ENCODE peak calls at places on chromosomes 7 and 10, in eight cellular contexts. Z is colonic mucosa; H is tibial nerve; C is SJSA1; G is CD4-positive, alpha-beta memory T cell; Y is CD8-positive, alpha-beta memory T cell; T is left ventricle myocardium inferior; P is effector memory CD4-positive, alpha-beta T cell. J is an unnamed sample.

GRCh38 chr10:79186742-79187544 is 118.2 kb downstream of the ZMIZ1 start:
- DNase-seq in Z (no peak), H (no peak), C (no peak), G (no peak), Y (no peak), T (no peak), P (no peak), J (no peak)

GRCh38 chr7:129225206-129225930 is 538 bp downstream of the AHCYL2 start:
- DNase-seq in Z (peak; percentile 65), H (peak; percentile 31), C (no peak), G (no peak), Y (peak; percentile 72), T (peak; percentile 47), P (peak; percentile 35), J (peak; percentile 68)

GRCh38 chr10:79052311-79053080 is 16.3 kb upstream of the ZMIZ1 start:
- DNase-seq in Z (peak; percentile 17), H (no peak), C (no peak), G (peak; percentile 34), Y (peak; percentile 43), T (peak; percentile 4), P (no peak), J (peak; percentile 32)

GRCh38 chr7:55966851-55967250 is 2.5 kb downstream of the NIPSNAP2 start:
- DNase-seq in Z (no peak), H (no peak), C (no peak), G (no peak), Y (no peak), T (no peak), P (no peak), J (no peak)

GRCh38 chr7:31443457-31443856 is 70.4 kb upstream of the ITPRID1 start:
- DNase-seq in Z (no peak), H (no peak), C (no peak), G (no peak), Y (no peak), T (no peak), P (no peak), J (no peak)

GRCh38 chr7:70492641-70493040 is 639.3 kb upstream of the GALNT17 start:
- DNase-seq in Z (no peak), H (no peak), C (no peak), G (no peak), Y (no peak), T (no peak), P (no peak), J (no peak)

GRCh38 chr10:43145313-43145712 is 7.1 kb downstream of the CSGALNACT2 start:
- DNase-seq in Z (no peak), H (no peak), C (no peak), G (no peak), Y (no peak), T (no peak), P (no peak), J (no peak)

GRCh38 chr10:63738410-63738809 is 217.2 kb downstream of the REEP3 start:
- DNase-seq in Z (no peak), H (no peak), C (no peak), G (no peak), Y (no peak), T (no peak), P (no peak), J (no peak)

GRCh38 chr10:67668448-67668847 is 27.5 kb downstream of the CTNNA3 start:
- DNase-seq in Z (no peak), H (no peak), C (no peak), G (no peak), Y (no peak), T (no peak), P (no peak), J (no peak)

GRCh38 chr10:26437637-26438461 is at the start of gene APBB1IP:
- DNase-seq in Z (peak; percentile 60), H (peak; percentile 48), C (no peak), G (peak; percentile 42), Y (peak; percentile 65), T (peak; percentile 81), P (no peak), J (peak; percentile 91)

GRCh38 chr7:68043546-68043945 is 1046.9 kb downstream of the TYW1 start:
- DNase-seq in Z (no peak), H (no peak), C (no peak), G (no peak), Y (no peak), T (no peak), P (no peak), J (no peak)

GRCh38 chr7:143467724-143468123 is 9.9 kb upstream of the TAS2R41 start:
- DNase-seq in Z (no peak), H (no peak), C (no peak), G (no peak), Y (no peak), T (no peak), P (no peak), J (no peak)

GRCh38 chr10:132107947-132108877 is 42.5 kb downstream of the JAKMIP3 start:
- DNase-seq in Z (no peak), H (no peak), C (peak; percentile 36), G (no peak), Y (no peak), T (peak; percentile 8), P (no peak), J (peak; percentile 13)

GRCh38 chr10:49351669-49352068 is 44.2 kb downstream of the DRGX start:
- DNase-seq in Z (no peak), H (no peak), C (peak; percentile 25), G (no peak), Y (no peak), T (no peak), P (no peak), J (no peak)

GRCh38 chr7:157041004-157041403 is 30.5 kb upstream of the MNX1 start:
- DNase-seq in Z (no peak), H (no peak), C (no peak), G (no peak), Y (no peak), T (no peak), P (no peak), J (no peak)

DNA sequence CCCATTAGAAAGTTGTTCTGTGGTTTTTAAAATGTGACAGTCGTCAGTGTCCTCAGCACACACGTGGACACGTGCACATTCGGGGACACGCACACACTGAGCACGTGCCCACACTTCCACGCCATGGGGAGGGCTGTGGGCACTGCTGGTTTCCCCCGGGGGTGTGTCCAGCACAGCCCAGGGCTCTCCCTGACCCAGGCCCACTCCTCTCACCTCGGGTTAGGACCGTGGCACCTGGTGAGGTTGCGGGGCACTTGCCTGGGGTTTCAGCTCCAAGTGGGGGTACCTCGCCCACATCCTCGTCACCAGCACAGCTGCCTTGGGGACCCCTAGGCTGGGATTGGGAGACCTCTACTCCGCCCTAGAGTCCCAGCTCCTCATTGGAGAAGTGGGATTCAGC is 20.7 kb downstream of the GET4 start:
- DNase-seq in Z (no peak), H (no peak), C (no peak), G (no peak), Y (no peak), T (no peak), P (no peak), J (peak; percentile 61)
- H3K4me1 ChIP-seq in Z (peaks cover 4% of the 10 kb centered on the region), H (no peaks in the 10 kb centered on the region), C (peaks cover 8% of the 10 kb centered on the region), G (peaks cover 3% of the 10 kb centered on the region), Y (no peaks in the 10 kb centered on the region), T (peaks cover 27% of the 10 kb centered on the region), P (no peaks in the 10 kb centered on the region), J (no peaks in the 10 kb centered on the region)

DNA sequence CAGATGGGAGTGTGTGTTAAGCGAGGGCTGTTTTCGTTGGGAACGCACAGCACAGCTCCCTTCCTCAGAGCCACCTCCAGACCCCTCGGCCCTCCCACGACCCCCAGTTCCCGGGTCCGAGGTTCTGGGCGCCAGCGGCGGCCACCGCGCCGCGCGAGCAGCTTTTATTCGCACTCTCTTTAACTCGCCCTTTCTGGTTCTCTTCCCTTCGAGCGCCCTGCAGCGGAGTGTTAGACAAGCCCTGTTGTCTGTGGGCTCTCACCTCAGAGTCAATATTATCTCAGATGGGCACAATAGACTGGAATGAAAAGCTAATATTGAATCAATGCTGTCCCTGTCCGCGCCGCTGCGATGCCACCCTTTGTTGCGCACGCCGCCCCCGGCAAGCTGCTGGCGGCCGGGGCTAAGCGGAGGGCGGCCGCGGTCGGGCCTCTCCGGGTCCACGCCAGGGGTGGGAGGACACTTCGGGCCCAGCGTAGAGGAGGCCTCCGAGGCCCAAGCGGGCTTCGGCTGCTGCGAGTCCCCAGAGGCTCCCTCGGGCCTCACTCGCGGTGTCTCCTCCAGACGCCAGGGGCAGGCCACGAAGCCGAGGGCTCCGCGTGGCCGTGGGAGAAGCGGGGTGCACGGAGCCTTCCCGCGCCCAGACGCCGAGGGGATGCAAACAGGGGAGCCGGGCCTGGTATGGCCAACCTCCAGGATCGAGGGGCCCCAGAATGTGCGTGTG is 8.1 kb upstream of the EMX2 start:
- DNase-seq in Z (no peak), H (no peak), C (no peak), G (no peak), Y (no peak), T (no peak), P (no peak), J (no peak)
- H3K4me3 ChIP-seq in Z (no peak overlapping the region), H (peak overlapping the region; percentile 4), C (no peak overlapping the region), G (no peak overlapping the region), Y (no peak overlapping the region), T (peak overlapping the region; percentile 57), P (no peak overlapping the region), J (no peak overlapping the region)

GRCh38 chr7:4749798-4750197 is 25.6 kb upstream of the AP5Z1 start:
- DNase-seq in Z (no peak), H (no peak), C (no peak), G (no peak), Y (no peak), T (no peak), P (no peak), J (no peak)
- H3K4me1 ChIP-seq in Z (peaks cover 4% of the 10 kb centered on the region), H (no peaks in the 10 kb centered on the region), C (peaks cover 13% of the 10 kb centered on the region), G (peaks cover 59% of the 10 kb centered on the region), Y (peaks cover 40% of the 10 kb centered on the region), T (peaks cover 62% of the 10 kb centered on the region), P (peaks cover 35% of the 10 kb centered on the region), J (peaks cover 62% of the 10 kb centered on the region)

DNA sequence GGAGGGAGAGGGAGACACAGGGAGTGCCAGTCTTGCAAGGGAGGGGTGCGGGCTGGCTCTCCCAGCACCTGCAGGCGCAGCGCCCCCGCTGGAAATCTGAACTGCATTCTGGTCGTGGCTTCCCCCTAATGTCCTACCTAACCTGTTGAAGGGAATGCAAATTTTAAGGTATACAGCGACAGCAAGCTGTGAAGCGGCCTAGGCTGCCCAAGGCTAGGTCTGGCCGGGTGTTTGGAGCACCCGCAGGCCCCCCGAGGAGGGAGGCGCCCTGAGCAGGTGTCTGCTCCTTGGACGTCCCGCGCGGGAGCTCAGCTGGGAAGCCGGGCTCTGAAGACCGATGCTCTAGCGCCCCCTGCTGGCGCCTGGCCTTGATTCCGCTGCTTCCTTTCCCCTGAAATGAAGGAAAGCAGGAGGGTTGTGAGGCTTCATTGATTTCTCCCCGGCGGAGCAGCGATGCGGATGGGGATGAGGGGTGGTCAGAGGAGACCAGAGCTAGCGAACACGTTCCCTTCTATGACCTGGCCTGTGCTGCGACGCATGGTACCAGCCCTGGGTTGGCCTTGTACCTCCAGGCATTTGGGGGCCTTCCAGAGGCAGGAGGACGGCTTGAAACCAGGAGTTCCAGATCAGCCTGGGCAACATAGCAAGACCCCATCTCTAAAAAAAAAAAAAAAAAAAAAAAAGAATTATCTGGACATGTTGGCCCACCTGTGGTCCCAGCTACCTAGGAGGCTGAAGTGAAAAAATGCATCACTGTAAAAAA is 601.3 kb downstream of the GALNT17 start:
- DNase-seq in Z (peak; percentile 77), H (peak; percentile 68), C (peak; percentile 51), G (peak; percentile 55), Y (no peak), T (peak; percentile 72), P (peak; percentile 2), J (peak; percentile 93)
- H3K4me3 ChIP-seq in Z (no peak overlapping the region), H (peak overlapping the region; percentile 5), C (no peak overlapping the region), G (no peak overlapping the region), Y (no peak overlapping the region), T (peak overlapping the region; percentile 53), P (no peak overlapping the region), J (no peak overlapping the region)

GRCh38 chr10:69474688-69475432 is 23.6 kb downstream of the TSPAN15 start:
- DNase-seq in Z (no peak), H (no peak), C (no peak), G (no peak), Y (no peak), T (no peak), P (no peak), J (no peak)
- H3K4me1 ChIP-seq in Z (peaks cover 8% of the 10 kb centered on the region), H (no peaks in the 10 kb centered on the region), C (peaks cover 21% of the 10 kb centered on the region), G (no peaks in the 10 kb centered on the region), Y (no peaks in the 10 kb centered on the region), T (peaks cover 83% of the 10 kb centered on the region), P (no peaks in the 10 kb centered on the region), J (peaks cover 29% of the 10 kb centered on the region)